ENCODE peak calls at places on chromosomes 6 and 20, in seven cellular contexts. One of them, this sample, is unnamed.

GRCh38 chr20:33647603-33648395 is 14.3 kb upstream of the C20orf144 start:
- DNase-seq in heart right ventricle: no peak
- DNase-seq in mucosa of descending colon: no peak
- DNase-seq in NCI-H1092 treated with DMSO at 0.1 percent for 48 hours: no peak
- DNase-seq in DMS79 treated with DMSO at 0.1 percent for 48 hours: no peak
- DNase-seq in HCEC 1CT: no peak
- DNase-seq in T-helper 2 cell: peak; percentile 62
- DNase-seq in this sample: no peak

GRCh38 chr6:126033696-126034095 is 47.4 kb downstream of the TRMT11 start:
- DNase-seq in DMS79 treated with DMSO at 0.1 percent for 48 hours: peak; percentile 3
- DNase-seq in T-helper 2 cell: peak; percentile 56
- DNase-seq in NCI-H1092 treated with DMSO at 0.1 percent for 48 hours: no peak
- DNase-seq in heart right ventricle: no peak
- DNase-seq in HCEC 1CT: peak; percentile 88
- DNase-seq in mucosa of descending colon: peak; percentile 69
- DNase-seq in this sample: no peak

GRCh38 chr6:129007819-129008218 is 124.9 kb downstream of the LAMA2 start:
- DNase-seq in NCI-H1092 treated with DMSO at 0.1 percent for 48 hours: no peak
- DNase-seq in mucosa of descending colon: no peak
- DNase-seq in T-helper 2 cell: no peak
- DNase-seq in DMS79 treated with DMSO at 0.1 percent for 48 hours: no peak
- DNase-seq in heart right ventricle: no peak
- DNase-seq in HCEC 1CT: no peak
- DNase-seq in this sample: no peak

GRCh38 chr20:51570755-51571469 is 28.4 kb upstream of the NFATC2 start:
- DNase-seq in HCEC 1CT: no peak
- DNase-seq in NCI-H1092 treated with DMSO at 0.1 percent for 48 hours: no peak
- DNase-seq in T-helper 2 cell: no peak
- DNase-seq in heart right ventricle: peak; percentile 40
- DNase-seq in DMS79 treated with DMSO at 0.1 percent for 48 hours: no peak
- DNase-seq in mucosa of descending colon: peak; percentile 10
- DNase-seq in this sample: no peak

GRCh38 chr20:45405566-45406259 is 2.4 kb upstream of the DBNDD2 start:
- DNase-seq in HCEC 1CT: peak; percentile 9
- DNase-seq in DMS79 treated with DMSO at 0.1 percent for 48 hours: no peak
- DNase-seq in heart right ventricle: peak; percentile 71
- DNase-seq in mucosa of descending colon: peak; percentile 61
- DNase-seq in NCI-H1092 treated with DMSO at 0.1 percent for 48 hours: peak; percentile 37
- DNase-seq in T-helper 2 cell: no peak
- DNase-seq in this sample: peak; percentile 78

GRCh38 chr20:57259179-57260021 is 7.0 kb downstream of the BMP7 start:
- DNase-seq in T-helper 2 cell: no peak
- DNase-seq in heart right ventricle: no peak
- DNase-seq in HCEC 1CT: no peak
- DNase-seq in DMS79 treated with DMSO at 0.1 percent for 48 hours: peak; percentile 69
- DNase-seq in NCI-H1092 treated with DMSO at 0.1 percent for 48 hours: no peak
- DNase-seq in mucosa of descending colon: no peak
- DNase-seq in this sample: no peak

GRCh38 chr6:14466278-14466677 is 348.7 kb downstream of the CD83 start:
- DNase-seq in NCI-H1092 treated with DMSO at 0.1 percent for 48 hours: no peak
- DNase-seq in HCEC 1CT: peak; percentile 23
- DNase-seq in heart right ventricle: no peak
- DNase-seq in T-helper 2 cell: no peak
- DNase-seq in mucosa of descending colon: no peak
- DNase-seq in DMS79 treated with DMSO at 0.1 percent for 48 hours: no peak
- DNase-seq in this sample: no peak

GRCh38 chr20:20513720-20514119 is 145.8 kb downstream of the INSM1 start:
- DNase-seq in DMS79 treated with DMSO at 0.1 percent for 48 hours: no peak
- DNase-seq in HCEC 1CT: no peak
- DNase-seq in heart right ventricle: no peak
- DNase-seq in NCI-H1092 treated with DMSO at 0.1 percent for 48 hours: no peak
- DNase-seq in mucosa of descending colon: no peak
- DNase-seq in T-helper 2 cell: no peak
- DNase-seq in this sample: no peak

GRCh38 chr6:139753198-139753861 is 378.9 kb upstream of the CITED2 start:
- DNase-seq in heart right ventricle: no peak
- DNase-seq in T-helper 2 cell: no peak
- DNase-seq in NCI-H1092 treated with DMSO at 0.1 percent for 48 hours: no peak
- DNase-seq in DMS79 treated with DMSO at 0.1 percent for 48 hours: no peak
- DNase-seq in mucosa of descending colon: no peak
- DNase-seq in HCEC 1CT: peak; percentile 30
- DNase-seq in this sample: no peak

GRCh38 chr6:27332692-27333641 is 20.9 kb upstream of the POM121L2 start:
- DNase-seq in DMS79 treated with DMSO at 0.1 percent for 48 hours: peak; percentile 31
- DNase-seq in heart right ventricle: no peak
- DNase-seq in HCEC 1CT: peak; percentile 69
- DNase-seq in T-helper 2 cell: peak; percentile 35
- DNase-seq in mucosa of descending colon: peak; percentile 6
- DNase-seq in NCI-H1092 treated with DMSO at 0.1 percent for 48 hours: peak; percentile 9
- DNase-seq in this sample: no peak

GRCh38 chr20:62602550-62602949 is 39.8 kb upstream of the SLCO4A1 start:
- DNase-seq in mucosa of descending colon: peak; percentile 17
- DNase-seq in HCEC 1CT: no peak
- DNase-seq in heart right ventricle: no peak
- DNase-seq in T-helper 2 cell: peak; percentile 32
- DNase-seq in NCI-H1092 treated with DMSO at 0.1 percent for 48 hours: peak; percentile 20
- DNase-seq in DMS79 treated with DMSO at 0.1 percent for 48 hours: peak; percentile 53
- DNase-seq in this sample: peak; percentile 78

GRCh38 chr20:41149679-41150131 is 12.4 kb downstream of the PLCG1 start:
- DNase-seq in T-helper 2 cell: no peak
- DNase-seq in HCEC 1CT: peak; percentile 73
- DNase-seq in heart right ventricle: no peak
- DNase-seq in mucosa of descending colon: peak; percentile 53
- DNase-seq in DMS79 treated with DMSO at 0.1 percent for 48 hours: no peak
- DNase-seq in NCI-H1092 treated with DMSO at 0.1 percent for 48 hours: no peak
- DNase-seq in this sample: peak; percentile 18

GRCh38 chr6:129183681-129184216 is 300.8 kb downstream of the LAMA2 start:
- DNase-seq in heart right ventricle: no peak
- DNase-seq in T-helper 2 cell: no peak
- DNase-seq in mucosa of descending colon: no peak
- DNase-seq in DMS79 treated with DMSO at 0.1 percent for 48 hours: no peak
- DNase-seq in NCI-H1092 treated with DMSO at 0.1 percent for 48 hours: no peak
- DNase-seq in HCEC 1CT: peak; percentile 51
- DNase-seq in this sample: no peak

GRCh38 chr6:66900081-66900770 is 1193.2 kb upstream of the EYS start:
- DNase-seq in heart right ventricle: no peak
- DNase-seq in NCI-H1092 treated with DMSO at 0.1 percent for 48 hours: no peak
- DNase-seq in mucosa of descending colon: no peak
- DNase-seq in DMS79 treated with DMSO at 0.1 percent for 48 hours: no peak
- DNase-seq in T-helper 2 cell: no peak
- DNase-seq in HCEC 1CT: no peak
- DNase-seq in this sample: no peak

GRCh38 chr6:118581489-118581959 is 33.4 kb downstream of the PLN start:
- DNase-seq in NCI-H1092 treated with DMSO at 0.1 percent for 48 hours: no peak
- DNase-seq in DMS79 treated with DMSO at 0.1 percent for 48 hours: no peak
- DNase-seq in mucosa of descending colon: no peak
- DNase-seq in heart right ventricle: no peak
- DNase-seq in T-helper 2 cell: no peak
- DNase-seq in HCEC 1CT: peak; percentile 74
- DNase-seq in this sample: no peak

GRCh38 chr6:106124015-106124414 is 37.9 kb downstream of the PRDM1 start:
- DNase-seq in mucosa of descending colon: no peak
- DNase-seq in T-helper 2 cell: no peak
- DNase-seq in heart right ventricle: no peak
- DNase-seq in NCI-H1092 treated with DMSO at 0.1 percent for 48 hours: no peak
- DNase-seq in DMS79 treated with DMSO at 0.1 percent for 48 hours: no peak
- DNase-seq in HCEC 1CT: no peak
- DNase-seq in this sample: no peak

GRCh38 chr6:166361080-166361429 is 18.7 kb upstream of the SFT2D1 start:
- DNase-seq in heart right ventricle: peak; percentile 33
- DNase-seq in mucosa of descending colon: peak; percentile 23
- DNase-seq in T-helper 2 cell: no peak
- DNase-seq in NCI-H1092 treated with DMSO at 0.1 percent for 48 hours: no peak
- DNase-seq in HCEC 1CT: no peak
- DNase-seq in DMS79 treated with DMSO at 0.1 percent for 48 hours: no peak
- DNase-seq in this sample: no peak

GRCh38 chr20:43323592-43323991 is 133.9 kb upstream of the PTPRT start:
- DNase-seq in mucosa of descending colon: no peak
- DNase-seq in heart right ventricle: no peak
- DNase-seq in T-helper 2 cell: no peak
- DNase-seq in DMS79 treated with DMSO at 0.1 percent for 48 hours: no peak
- DNase-seq in HCEC 1CT: no peak
- DNase-seq in NCI-H1092 treated with DMSO at 0.1 percent for 48 hours: no peak
- DNase-seq in this sample: no peak

GRCh38 chr6:21082091-21082490 is 511.5 kb upstream of the SOX4 start:
- DNase-seq in T-helper 2 cell: no peak
- DNase-seq in HCEC 1CT: no peak
- DNase-seq in DMS79 treated with DMSO at 0.1 percent for 48 hours: no peak
- DNase-seq in heart right ventricle: no peak
- DNase-seq in NCI-H1092 treated with DMSO at 0.1 percent for 48 hours: no peak
- DNase-seq in mucosa of descending colon: no peak
- DNase-seq in this sample: no peak

GRCh38 chr6:123329337-123329736 is 307.4 kb downstream of the TRDN start:
- DNase-seq in T-helper 2 cell: no peak
- DNase-seq in mucosa of descending colon: no peak
- DNase-seq in HCEC 1CT: no peak
- DNase-seq in DMS79 treated with DMSO at 0.1 percent for 48 hours: no peak
- DNase-seq in heart right ventricle: no peak
- DNase-seq in NCI-H1092 treated with DMSO at 0.1 percent for 48 hours: no peak
- DNase-seq in this sample: no peak

GRCh38 chr6:89146748-89147715 is 1.2 kb downstream of the PM20D2 start:
- DNase-seq in mucosa of descending colon: peak; percentile 36
- DNase-seq in T-helper 2 cell: peak; percentile 19
- DNase-seq in HCEC 1CT: peak; percentile 57
- DNase-seq in heart right ventricle: no peak
- DNase-seq in DMS79 treated with DMSO at 0.1 percent for 48 hours: peak; percentile 61
- DNase-seq in NCI-H1092 treated with DMSO at 0.1 percent for 48 hours: peak; percentile 40
- DNase-seq in this sample: no peak

GRCh38 chr20:34824861-34825529 is 456 bp downstream of the NCOA6 start:
- DNase-seq in NCI-H1092 treated with DMSO at 0.1 percent for 48 hours: peak; percentile 77
- DNase-seq in T-helper 2 cell: peak; percentile 85
- DNase-seq in heart right ventricle: peak; percentile 71
- DNase-seq in HCEC 1CT: peak; percentile 36
- DNase-seq in DMS79 treated with DMSO at 0.1 percent for 48 hours: peak; percentile 33
- DNase-seq in mucosa of descending colon: peak; percentile 64
- DNase-seq in this sample: peak; percentile 90

GRCh38 chr20:34220581-34220980 is 20.6 kb upstream of the ASIP start:
- DNase-seq in heart right ventricle: no peak
- DNase-seq in T-helper 2 cell: no peak
- DNase-seq in NCI-H1092 treated with DMSO at 0.1 percent for 48 hours: no peak
- DNase-seq in HCEC 1CT: peak; percentile 76
- DNase-seq in mucosa of descending colon: no peak
- DNase-seq in DMS79 treated with DMSO at 0.1 percent for 48 hours: no peak
- DNase-seq in this sample: no peak

GRCh38 chr6:43489277-43490072 is 12.1 kb downstream of the TJAP1 start:
- DNase-seq in heart right ventricle: no peak
- DNase-seq in mucosa of descending colon: no peak
- DNase-seq in HCEC 1CT: no peak
- DNase-seq in T-helper 2 cell: no peak
- DNase-seq in DMS79 treated with DMSO at 0.1 percent for 48 hours: no peak
- DNase-seq in NCI-H1092 treated with DMSO at 0.1 percent for 48 hours: no peak
- DNase-seq in this sample: no peak

GRCh38 chr6:45746046-45746445 is 269.6 kb downstream of the CLIC5 start:
- DNase-seq in heart right ventricle: no peak
- DNase-seq in HCEC 1CT: peak; percentile 55
- DNase-seq in mucosa of descending colon: no peak
- DNase-seq in T-helper 2 cell: no peak
- DNase-seq in DMS79 treated with DMSO at 0.1 percent for 48 hours: peak; percentile 10
- DNase-seq in NCI-H1092 treated with DMSO at 0.1 percent for 48 hours: no peak
- DNase-seq in this sample: no peak

GRCh38 chr20:20498081-20498861 is 130.4 kb downstream of the INSM1 start:
- DNase-seq in mucosa of descending colon: peak; percentile 6
- DNase-seq in heart right ventricle: no peak
- DNase-seq in HCEC 1CT: no peak
- DNase-seq in T-helper 2 cell: no peak
- DNase-seq in DMS79 treated with DMSO at 0.1 percent for 48 hours: peak; percentile 30
- DNase-seq in NCI-H1092 treated with DMSO at 0.1 percent for 48 hours: peak; percentile 94
- DNase-seq in this sample: no peak

GRCh38 chr6:135568366-135568765 is 70.8 kb upstream of the AHI1 start:
- DNase-seq in HCEC 1CT: peak; percentile 49
- DNase-seq in heart right ventricle: no peak
- DNase-seq in NCI-H1092 treated with DMSO at 0.1 percent for 48 hours: no peak
- DNase-seq in mucosa of descending colon: peak; percentile 18
- DNase-seq in DMS79 treated with DMSO at 0.1 percent for 48 hours: peak; percentile 15
- DNase-seq in T-helper 2 cell: peak; percentile 99
- DNase-seq in this sample: no peak

GRCh38 chr20:48465271-48465670 is 362.5 kb downstream of the PREX1 start:
- DNase-seq in HCEC 1CT: no peak
- DNase-seq in mucosa of descending colon: no peak
- DNase-seq in DMS79 treated with DMSO at 0.1 percent for 48 hours: no peak
- DNase-seq in heart right ventricle: no peak
- DNase-seq in T-helper 2 cell: no peak
- DNase-seq in NCI-H1092 treated with DMSO at 0.1 percent for 48 hours: no peak
- DNase-seq in this sample: no peak

GRCh38 chr6:150352321-150353296 is 16.2 kb upstream of the IYD start:
- DNase-seq in NCI-H1092 treated with DMSO at 0.1 percent for 48 hours: no peak
- DNase-seq in mucosa of descending colon: no peak
- DNase-seq in HCEC 1CT: no peak
- DNase-seq in DMS79 treated with DMSO at 0.1 percent for 48 hours: no peak
- DNase-seq in T-helper 2 cell: peak; percentile 15
- DNase-seq in heart right ventricle: no peak
- DNase-seq in this sample: no peak

GRCh38 chr20:54692168-54692887 is 216.9 kb downstream of the DOK5 start:
- DNase-seq in HCEC 1CT: no peak
- DNase-seq in mucosa of descending colon: no peak
- DNase-seq in heart right ventricle: no peak
- DNase-seq in NCI-H1092 treated with DMSO at 0.1 percent for 48 hours: no peak
- DNase-seq in T-helper 2 cell: no peak
- DNase-seq in DMS79 treated with DMSO at 0.1 percent for 48 hours: no peak
- DNase-seq in this sample: no peak

GRCh38 chr20:32483351-32484220 is 101.5 kb downstream of the NOL4L start:
- DNase-seq in mucosa of descending colon: peak; percentile 84
- DNase-seq in DMS79 treated with DMSO at 0.1 percent for 48 hours: peak; percentile 83
- DNase-seq in heart right ventricle: peak; percentile 69
- DNase-seq in HCEC 1CT: peak; percentile 38
- DNase-seq in NCI-H1092 treated with DMSO at 0.1 percent for 48 hours: peak; percentile 79
- DNase-seq in T-helper 2 cell: peak; percentile 82
- DNase-seq in this sample: peak; percentile 92

This sample was measured in kidney.